ENCODE peak calls at places on chromosomes 11 and 22, in four cellular contexts. One of them, this sample, is unnamed.

GRCh38 chr22:23685205-23685784 is 5.5 kb upstream of the RGL4 start:
- DNase-seq in ovary: peak
- DNase-seq in coronary artery: no peak
- DNase-seq in A549: no peak
- DNase-seq in this sample: no peak

GRCh38 chr22:39698106-39698505 is 127.6 kb downstream of the CACNA1I start:
- DNase-seq in coronary artery: no peak
- DNase-seq in ovary: no peak
- DNase-seq in A549: no peak
- DNase-seq in this sample: no peak

GRCh38 chr11:79937935-79938334 is 497.1 kb upstream of the TENM4 start:
- DNase-seq in A549: no peak
- DNase-seq in ovary: no peak
- DNase-seq in coronary artery: no peak
- DNase-seq in this sample: no peak

GRCh38 chr11:96315476-96315875 is 27.5 kb downstream of the MAML2 start:
- DNase-seq in A549: no peak
- DNase-seq in coronary artery: no peak
- DNase-seq in ovary: no peak
- DNase-seq in this sample: no peak

GRCh38 chr11:73760680-73761402 is at the start of gene RAB6A:
- DNase-seq in coronary artery: peak
- DNase-seq in A549: peak
- DNase-seq in ovary: peak
- DNase-seq in this sample: peak

GRCh38 chr22:37563153-37564081 is 3.1 kb downstream of the CDC42EP1 start:
- DNase-seq in A549: peak
- DNase-seq in coronary artery: peak
- DNase-seq in ovary: peak
- DNase-seq in this sample: no peak

GRCh38 chr22:25892678-25893077 is 150.7 kb downstream of the MYO18B start:
- DNase-seq in coronary artery: no peak
- DNase-seq in A549: no peak
- DNase-seq in ovary: no peak
- DNase-seq in this sample: no peak

GRCh38 chr11:88522624-88523361 is 185.3 kb upstream of the CTSC start:
- DNase-seq in coronary artery: no peak
- DNase-seq in A549: no peak
- DNase-seq in ovary: no peak
- DNase-seq in this sample: no peak

GRCh38 chr11:1125803-1126202 is 31.9 kb upstream of the MUC5AC start:
- DNase-seq in ovary: no peak
- DNase-seq in coronary artery: no peak
- DNase-seq in A549: no peak
- DNase-seq in this sample: no peak

GRCh38 chr11:33531743-33532181 is 168.9 kb downstream of the C11orf91 start:
- DNase-seq in ovary: no peak
- DNase-seq in coronary artery: no peak
- DNase-seq in A549: no peak
- DNase-seq in this sample: no peak

GRCh38 chr11:116859175-116859574 is 21.8 kb upstream of the APOA1 start:
- DNase-seq in coronary artery: no peak
- DNase-seq in ovary: no peak
- DNase-seq in A549: no peak
- DNase-seq in this sample: no peak

GRCh38 chr11:118227865-118228785 is 3.3 kb upstream of the JAML start:
- DNase-seq in ovary: no peak
- DNase-seq in A549: no peak
- DNase-seq in coronary artery: no peak
- DNase-seq in this sample: no peak

GRCh38 chr11:119422505-119423416 is at the start of gene THY1:
- DNase-seq in A549: no peak
- DNase-seq in ovary: no peak
- DNase-seq in coronary artery: no peak
- DNase-seq in this sample: peak

GRCh38 chr11:113305440-113306336 is 8.7 kb upstream of the TTC12 start:
- DNase-seq in ovary: peak
- DNase-seq in A549: peak
- DNase-seq in coronary artery: no peak
- DNase-seq in this sample: peak

GRCh38 chr22:34105461-34106062 is 185.3 kb upstream of the LARGE1 start:
- DNase-seq in ovary: peak
- DNase-seq in A549: peak
- DNase-seq in coronary artery: no peak
- DNase-seq in this sample: peak

GRCh38 chr11:20156876-20157613 is 3.2 kb downstream of the DBX1 start:
- DNase-seq in A549: no peak
- DNase-seq in ovary: no peak
- DNase-seq in coronary artery: no peak
- DNase-seq in this sample: peak

GRCh38 chr11:80846979-80847378 is 1406.1 kb upstream of the TENM4 start:
- DNase-seq in ovary: no peak
- DNase-seq in coronary artery: no peak
- DNase-seq in A549: no peak
- DNase-seq in this sample: no peak

GRCh38 chr22:19062139-19062789 is 59.9 kb downstream of the DGCR2 start:
- DNase-seq in A549: no peak
- DNase-seq in ovary: no peak
- DNase-seq in coronary artery: peak
- DNase-seq in this sample: no peak

GRCh38 chr11:27183672-27184457 is 143.2 kb downstream of the BBOX1 start:
- DNase-seq in coronary artery: no peak
- DNase-seq in ovary: peak
- DNase-seq in A549: peak
- DNase-seq in this sample: peak

GRCh38 chr11:69140635-69141034 is 15.1 kb upstream of the SMIM38 start:
- DNase-seq in coronary artery: no peak
- DNase-seq in A549: no peak
- DNase-seq in ovary: no peak
- DNase-seq in this sample: no peak

GRCh38 chr11:59560290-59560701 is 49.0 kb downstream of the OR4D9 start:
- DNase-seq in A549: no peak
- DNase-seq in coronary artery: peak
- DNase-seq in ovary: peak
- DNase-seq in this sample: peak

GRCh38 chr11:102833731-102834130 is 9.7 kb downstream of the MMP3 start:
- DNase-seq in ovary: no peak
- DNase-seq in A549: no peak
- DNase-seq in coronary artery: no peak
- DNase-seq in this sample: no peak

GRCh38 chr11:102831128-102831708 is 12.2 kb downstream of the MMP3 start:
- DNase-seq in A549: no peak
- DNase-seq in coronary artery: no peak
- DNase-seq in ovary: no peak
- DNase-seq in this sample: peak

GRCh38 chr11:102830328-102830727 is 13.1 kb downstream of the MMP3 start:
- DNase-seq in A549: no peak
- DNase-seq in ovary: no peak
- DNase-seq in coronary artery: no peak
- DNase-seq in this sample: no peak

GRCh38 chr11:102832612-102833011 is 10.8 kb downstream of the MMP3 start:
- DNase-seq in ovary: no peak
- DNase-seq in coronary artery: no peak
- DNase-seq in A549: no peak
- DNase-seq in this sample: no peak

DNA sequence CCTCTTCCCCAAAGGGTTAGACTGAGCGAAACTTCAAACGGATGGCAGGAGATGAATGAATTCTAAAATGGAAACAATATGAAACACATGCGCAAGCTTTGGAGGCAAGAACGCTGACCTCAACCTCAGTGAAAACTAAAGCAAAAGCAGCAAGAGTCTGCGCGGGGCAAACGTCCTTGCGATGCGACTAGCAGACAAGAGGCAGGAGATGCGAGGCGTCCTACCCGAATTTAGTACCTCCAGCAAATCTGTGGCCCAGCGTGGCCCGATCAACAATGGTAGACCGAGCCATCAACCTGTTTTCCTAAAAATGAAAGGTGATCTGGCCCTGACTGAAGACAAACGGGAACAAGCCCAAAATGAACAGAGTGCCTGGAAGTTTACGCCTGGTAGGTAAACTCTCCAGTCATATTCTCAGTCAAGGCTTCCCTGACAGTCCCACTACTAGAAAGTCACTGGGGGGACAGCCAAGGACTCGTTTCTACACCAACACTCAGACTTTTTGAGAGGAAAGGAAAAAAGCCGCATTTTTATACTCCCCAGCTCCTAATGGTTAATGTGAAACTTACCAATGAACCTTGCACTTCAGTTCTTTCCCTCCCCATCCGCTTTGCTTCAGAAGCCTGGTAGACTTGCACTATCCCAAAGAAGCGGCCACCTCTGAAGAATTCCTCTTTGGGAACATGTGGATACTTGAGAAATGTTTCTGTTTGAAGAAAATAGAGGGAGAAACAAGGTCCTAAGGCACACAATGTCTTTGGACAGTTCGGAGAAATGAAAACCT is 11.5 kb downstream of the MMP3 start:
- DNase-seq in coronary artery: no peak
- DNase-seq in ovary: no peak
- DNase-seq in A549: no peak
- DNase-seq in this sample: no peak
- H3K4me3 ChIP-seq in coronary artery: no peak
- H3K4me3 ChIP-seq in ovary: no peak
- H3K4me3 ChIP-seq in A549: no peak
- H3K4me3 ChIP-seq in this sample: no peak

DNA sequence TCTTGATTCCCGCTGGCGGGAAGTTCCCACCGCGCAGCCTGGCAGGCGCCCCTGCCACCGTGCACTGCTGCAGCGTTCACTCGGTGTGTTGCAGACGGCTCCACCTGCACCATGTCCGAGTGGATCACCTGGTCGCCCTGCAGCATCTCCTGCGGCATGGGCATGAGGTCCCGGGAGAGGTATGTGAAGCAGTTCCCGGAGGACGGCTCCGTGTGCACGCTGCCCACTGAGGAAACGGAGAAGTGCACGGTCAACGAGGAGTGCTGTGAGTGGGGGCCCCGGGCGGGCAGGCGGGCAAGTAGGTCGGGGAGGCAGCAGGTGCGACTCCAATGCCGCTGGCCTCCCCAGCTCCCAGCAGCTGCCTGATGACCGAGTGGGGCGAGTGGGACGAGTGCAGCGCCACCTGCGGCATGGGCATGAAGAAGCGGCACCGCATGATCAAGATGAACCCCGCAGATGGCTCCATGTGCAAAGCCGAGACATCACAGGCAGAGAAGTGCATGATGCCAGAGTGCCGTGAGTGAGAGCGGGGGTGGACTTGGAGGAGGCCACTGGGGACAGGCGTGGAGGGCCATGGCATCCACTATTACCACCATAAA is 99.7 kb downstream of the RRAS2 start:
- DNase-seq in coronary artery: no peak
- DNase-seq in A549: no peak
- DNase-seq in ovary: no peak
- DNase-seq in this sample: no peak
- TF ChIP-seq CTCF in coronary artery: no peak
- TF ChIP-seq CTCF in A549: no peak
- TF ChIP-seq CTCF in ovary: no peak
- TF ChIP-seq CTCF in this sample: no peak

DNA sequence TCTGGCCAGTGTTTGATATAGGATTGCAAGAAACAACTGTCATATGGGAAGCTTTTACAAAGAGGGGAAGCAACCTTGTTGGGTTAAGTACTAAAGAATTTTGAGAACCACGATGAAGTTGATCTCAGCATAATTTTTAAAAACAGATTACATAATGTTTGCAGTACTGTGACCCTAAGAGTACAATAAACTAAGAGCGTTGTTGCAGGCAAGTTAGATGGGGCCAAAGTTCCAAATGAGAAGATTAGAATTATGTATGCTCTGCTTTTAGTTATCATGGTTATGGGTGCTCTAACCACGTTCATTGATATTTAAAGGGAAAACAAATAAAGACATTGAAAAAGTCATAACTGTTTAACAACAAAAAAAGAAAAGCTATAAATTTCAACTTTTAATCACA is 177.5 kb downstream of the CNTN5 start:
- DNase-seq in A549: no peak
- DNase-seq in coronary artery: no peak
- DNase-seq in ovary: no peak
- DNase-seq in this sample: no peak
- H3K4me3 ChIP-seq in A549: no peak
- H3K4me3 ChIP-seq in coronary artery: no peak
- H3K4me3 ChIP-seq in ovary: no peak
- H3K4me3 ChIP-seq in this sample: no peak

DNA sequence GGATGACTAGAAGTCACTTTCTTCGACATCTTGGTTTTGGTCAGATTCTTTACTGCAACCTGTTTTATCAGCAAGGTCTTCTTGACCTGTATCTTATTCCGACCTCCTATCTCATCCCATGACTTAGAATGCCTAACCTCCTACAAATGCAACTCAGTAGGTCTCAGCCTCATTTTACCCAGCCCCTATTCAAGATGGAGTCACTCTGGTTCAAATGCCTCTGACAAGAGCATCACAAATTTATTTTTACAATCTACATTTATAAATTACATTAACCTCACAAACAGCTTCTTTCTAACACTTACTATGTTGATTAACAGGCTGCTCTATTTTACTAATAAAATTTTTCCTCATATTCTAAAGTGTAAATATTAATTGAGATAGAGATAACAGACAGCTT is 867.0 kb upstream of the CNTN5 start:
- DNase-seq in ovary: no peak
- DNase-seq in coronary artery: no peak
- DNase-seq in A549: no peak
- DNase-seq in this sample: no peak
- TF ChIP-seq CTCF in ovary: no peak
- TF ChIP-seq CTCF in coronary artery: no peak
- TF ChIP-seq CTCF in A549: no peak
- TF ChIP-seq CTCF in this sample: no peak

DNA sequence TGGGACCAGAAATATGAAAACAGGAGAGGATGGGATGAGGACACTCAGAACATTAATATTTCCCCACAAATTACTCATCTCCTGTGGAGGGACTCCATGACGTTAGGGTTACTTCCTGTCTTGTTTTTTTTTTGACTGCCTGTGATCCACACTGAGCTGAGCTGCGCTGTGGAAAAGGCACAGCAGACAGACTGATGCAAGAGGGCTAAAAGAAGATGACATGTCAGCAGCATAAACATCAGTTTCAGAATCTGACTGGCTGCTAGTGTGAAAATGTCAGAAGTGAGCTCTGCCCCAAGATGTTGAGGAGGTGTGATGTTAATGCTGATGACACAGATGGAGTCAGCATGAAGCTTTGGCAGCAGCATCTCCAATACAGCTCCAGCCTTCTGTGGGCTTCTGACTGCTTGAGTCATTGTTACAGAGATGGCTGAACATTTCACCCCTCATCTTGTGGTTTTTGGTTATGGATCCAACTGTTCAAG is 286.8 kb downstream of the BLID start:
- DNase-seq in ovary: no peak
- DNase-seq in A549: no peak
- DNase-seq in coronary artery: no peak
- DNase-seq in this sample: no peak
- H3K4me3 ChIP-seq in ovary: no peak
- H3K4me3 ChIP-seq in A549: no peak
- H3K4me3 ChIP-seq in coronary artery: no peak
- H3K4me3 ChIP-seq in this sample: no peak

This sample was measured in neural progenitor cell.